ENCODE peak calls at places on chromosomes 13 and 19, in five cellular contexts. B, R, Z, J and O are unnamed samples. For H3K4me1, the result is how much of the 10 kb centered on the place peaks cover.

GRCh38 chr13:94433055-94433947 is 46.2 kb downstream of the DCT start:
- DNase-seq in B (no peak), R (no peak), J (no peak), Z (no peak), O (no peak)

GRCh38 chr19:57317503-57317902 is 2.8 kb upstream of the ZNF543 start:
- DNase-seq in B (no peak), J (no peak), Z (no peak), R (no peak), O (no peak)

GRCh38 chr13:23883255-23883654 is 5.9 kb downstream of the MIPEP start:
- DNase-seq in R (no peak), J (no peak), B (no peak), Z (no peak), O (no peak)

GRCh38 chr13:82833928-82834327 is 1048.3 kb downstream of the SLITRK1 start:
- DNase-seq in J (no peak), R (no peak), B (no peak), Z (no peak), O (no peak)

GRCh38 chr13:23794267-23795161 is 94.7 kb downstream of the MIPEP start:
- DNase-seq in R (no peak), Z (no peak), J (no peak), B (no peak), O (no peak)

GRCh38 chr13:41313117-41313516 is 2.0 kb downstream of the NAA16 start:
- DNase-seq in J (no peak), Z (no peak), R (no peak), B (no peak), O (no peak)

GRCh38 chr13:31052478-31052877 is 109.2 kb downstream of the HSPH1 start:
- DNase-seq in Z (no peak), J (no peak), R (no peak), B (no peak), O (no peak)

GRCh38 chr13:99916366-99917103 is 55.0 kb downstream of the ZIC5 start:
- DNase-seq in R (no peak), Z (no peak), B (no peak), J (no peak), O (no peak)

GRCh38 chr13:71869274-71869673 is 2.3 kb upstream of the DACH1 start:
- DNase-seq in Z (no peak), B (no peak), R (no peak), J (no peak), O (no peak)

GRCh38 chr19:3504723-3505122 is 1.4 kb upstream of the FZR1 start:
- DNase-seq in B (no peak), Z (no peak), J (no peak), R (no peak), O (no peak)

GRCh38 chr13:99272481-99272880 is 14.3 kb upstream of the GPR18 start:
- DNase-seq in R (no peak), B (no peak), Z (no peak), J (no peak), O (no peak)

GRCh38 chr13:30340367-30341184 is 33.2 kb upstream of the KATNAL1 start:
- DNase-seq in R (no peak), Z (no peak), J (peak), B (peak), O (peak)

GRCh38 chr13:36848228-36848982 is 29.4 kb downstream of the RFXAP start:
- DNase-seq in B (no peak), Z (no peak), J (no peak), R (no peak), O (no peak)

GRCh38 chr13:109344552-109345157 is 441.7 kb downstream of the IRS2 start:
- DNase-seq in Z (no peak), R (no peak), B (no peak), J (no peak), O (no peak)

GRCh38 chr13:83378901-83379300 is 503.4 kb downstream of the SLITRK1 start:
- DNase-seq in B (no peak), R (no peak), Z (no peak), J (no peak), O (no peak)

GRCh38 chr13:44470623-44471562 is 97.3 kb downstream of the SERP2 start:
- DNase-seq in B (no peak), J (no peak), R (no peak), Z (no peak), O (no peak)

GRCh38 chr13:84648069-84648640 is 765.9 kb upstream of the SLITRK1 start:
- DNase-seq in R (no peak), B (no peak), J (no peak), Z (no peak), O (no peak)

GRCh38 chr19:43760941-43761340 is 6.2 kb upstream of the SMG9 start:
- DNase-seq in J (no peak), B (no peak), R (no peak), Z (no peak), O (no peak)
- H3K4me1 ChIP-seq in J (under half), B (under half), R (under half), Z (under half), O (under half)

GRCh38 chr13:21771075-21771474 is 100.2 kb downstream of the FGF9 start:
- DNase-seq in R (no peak), B (no peak), Z (no peak), J (no peak), O (no peak)
- H3K4me1 ChIP-seq in R (under half), B (under half), Z (under half), J (under half), O (under half)

DNA sequence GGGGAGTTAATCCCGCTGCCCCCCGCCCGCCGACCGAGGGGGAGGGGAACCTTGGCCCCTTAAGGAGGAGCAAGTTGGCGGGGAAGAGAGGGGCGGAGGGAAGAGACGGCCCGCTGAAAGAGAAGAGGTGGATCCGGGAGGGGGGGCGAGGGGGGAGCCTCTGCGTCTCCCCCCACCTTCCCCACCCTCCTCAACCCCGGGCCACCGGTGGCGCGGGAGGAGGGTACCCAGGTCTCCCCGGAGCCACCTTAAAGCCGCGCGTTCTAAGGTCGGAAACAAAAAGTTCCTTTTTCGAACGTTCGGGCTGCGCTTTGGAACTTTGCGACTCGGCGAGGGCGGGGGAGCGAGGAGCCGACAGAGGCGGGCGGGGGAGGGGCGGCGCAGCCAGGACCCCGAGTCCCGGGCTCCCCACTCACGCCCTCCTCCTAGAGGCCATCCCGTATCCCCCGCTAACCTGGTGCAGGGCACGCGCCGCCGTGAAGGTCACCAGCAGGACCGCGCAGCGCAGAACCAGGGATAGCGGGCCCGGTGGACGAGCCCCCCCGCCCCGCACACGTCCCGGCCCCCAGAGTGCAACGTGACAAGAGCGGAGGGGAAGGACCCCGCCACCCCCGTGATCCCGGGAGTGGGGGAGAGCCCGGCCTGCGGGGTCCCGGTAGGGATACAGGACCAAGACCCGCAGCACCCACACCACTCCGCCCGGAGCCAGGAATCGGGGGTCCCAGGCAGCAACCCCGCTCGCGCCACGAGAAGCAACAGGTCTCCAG is 662 bp downstream of the ERF start:
- DNase-seq in B (no peak), J (peak), R (peak), Z (peak), O (peak)
- H3K4me1 ChIP-seq in B (under half), J (under half), R (under half), Z (under half), O (under half)

GRCh38 chr19:14006766-14007562 is 844 bp upstream of the RFX1 start:
- DNase-seq in J (peak), B (no peak), Z (no peak), R (no peak), O (peak)
- H3K4me1 ChIP-seq in J (under half), B (under half), Z (under half), R (under half), O (under half)

DNA sequence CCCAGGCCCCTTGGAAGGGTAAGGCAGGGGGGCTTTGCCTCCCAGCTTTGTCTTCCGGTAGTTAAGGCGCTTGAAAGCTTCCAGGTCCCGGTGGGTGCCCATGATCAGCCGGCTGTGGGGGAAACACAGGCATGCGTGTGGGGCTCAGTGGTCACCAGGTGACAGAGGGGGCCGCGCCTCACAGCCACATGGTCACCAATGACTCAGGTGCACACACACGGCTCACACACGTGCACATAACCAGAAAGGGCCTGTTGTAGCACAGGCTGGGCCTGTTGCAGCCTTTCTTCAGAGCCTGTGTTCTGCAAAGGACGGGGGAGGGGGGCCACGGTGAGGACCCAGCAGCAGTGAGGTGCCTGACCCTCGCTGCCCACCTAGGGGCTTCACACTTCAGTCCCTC is 5.9 kb downstream of the NANOS3 start:
- DNase-seq in R (no peak), B (no peak), Z (no peak), J (no peak), O (no peak)
- H3K4me1 ChIP-seq in R (under half), B (under half), Z (under half), J (under half), O (under half)

DNA sequence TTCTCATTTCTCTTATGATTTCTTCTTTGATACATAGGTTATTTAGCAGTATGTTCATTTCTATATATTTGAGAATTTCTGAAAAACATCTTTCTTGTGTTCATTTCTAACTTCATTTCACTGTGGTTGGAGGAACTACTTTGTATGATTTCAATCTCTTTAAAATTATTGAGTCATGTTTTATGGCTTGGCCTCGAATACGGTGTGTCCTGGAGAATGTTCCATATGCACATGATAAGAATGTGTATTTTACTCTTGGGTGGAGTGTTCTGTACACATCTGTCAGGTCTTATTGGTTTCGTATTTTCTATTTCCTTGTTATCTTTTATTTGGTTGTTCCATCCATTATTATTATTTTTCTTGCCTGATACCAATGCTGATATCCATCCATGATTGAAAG is 22.9 kb downstream of the DNM2 start:
- DNase-seq in Z (no peak), B (no peak), R (no peak), J (no peak), O (no peak)
- H3K4me1 ChIP-seq in Z (under half), B (under half), R (under half), J (under half), O (under half)

DNA sequence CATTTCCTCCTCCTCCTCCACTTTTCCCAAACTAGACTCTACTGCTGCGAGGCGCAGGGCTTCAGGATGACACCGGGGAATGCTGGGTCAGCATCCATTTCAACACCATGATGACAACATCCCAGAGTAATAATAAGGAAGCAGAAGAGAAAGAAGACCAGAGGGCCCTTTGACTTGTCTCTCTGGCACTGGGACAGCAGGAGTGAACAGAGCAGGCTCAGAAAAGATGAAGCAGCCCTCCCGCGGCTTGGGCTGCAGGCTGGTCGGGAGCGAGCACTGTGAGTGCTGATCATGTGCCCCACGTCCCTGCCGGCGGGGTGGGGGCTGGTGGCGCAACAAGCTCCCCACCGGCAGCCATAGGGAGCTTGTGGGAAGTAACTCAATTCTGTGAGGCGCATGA is 30.5 kb downstream of the RANBP3 start:
- DNase-seq in B (no peak), R (peak), Z (no peak), J (no peak), O (peak)
- H3K4me1 ChIP-seq in B (under half), R (half or more), Z (under half), J (under half), O (under half)

GRCh38 chr13:48797761-48798160 is 144.0 kb downstream of the CYSLTR2 start:
- DNase-seq in J (no peak), B (no peak), R (no peak), Z (no peak), O (no peak)
- H3K4me1 ChIP-seq in J (under half), B (under half), R (under half), Z (under half), O (under half)